ENCODE peak calls at places on chromosomes 3 and 15, in six cellular contexts. W is GM12878, F is HepG2, D is HCT116, J is K562, Z is H1. R is an unnamed sample.

GRCh38 chr15:68560501-68561113 is 18.2 kb upstream of the CORO2B start:
- DNase-seq in F (no peak), Z (peak; percentile 52), J (no peak), D (no peak), W (no peak), R (no peak)

GRCh38 chr3:22089284-22089683 is 338.3 kb upstream of the ZNF385D start:
- DNase-seq in F (peak; percentile 23), J (no peak), Z (no peak), W (peak; percentile 34), D (no peak), R (peak; percentile 2)

GRCh38 chr15:71080705-71081104 is 34.6 kb upstream of the THSD4 start:
- DNase-seq in D (no peak), Z (no peak), F (no peak), J (no peak), W (peak; percentile 3), R (no peak)

GRCh38 chr15:33789141-33789540 is 179.2 kb upstream of the CHRM5 start:
- DNase-seq in W (no peak), F (no peak), D (no peak), J (no peak), Z (no peak), R (no peak)

GRCh38 chr3:153000325-153000724 is 161.7 kb upstream of the RAP2B start:
- DNase-seq in Z (no peak), W (no peak), J (no peak), D (no peak), F (no peak), R (no peak)

GRCh38 chr3:129182390-129183180 is 1.1 kb downstream of the CNBP start:
- DNase-seq in W (no peak), F (no peak), J (no peak), D (no peak), Z (no peak), R (no peak)

GRCh38 chr15:44811347-44811746 is 75.0 kb downstream of the TRIM69 start:
- DNase-seq in D (peak; percentile 6), F (peak; percentile 24), W (no peak), J (no peak), Z (no peak), R (no peak)

GRCh38 chr3:115228266-115228665 is 81.2 kb upstream of the ZBTB20 start:
- DNase-seq in J (no peak), W (no peak), Z (no peak), D (no peak), F (no peak), R (no peak)

GRCh38 chr15:58292761-58293175 is 139.0 kb upstream of the LIPC start:
- DNase-seq in W (peak; percentile 13), J (no peak), Z (no peak), F (no peak), D (no peak), R (no peak)

GRCh38 chr15:99476413-99477222 is 89.2 kb upstream of the MEF2A start:
- DNase-seq in J (no peak), F (peak; percentile 73), D (no peak), W (no peak), Z (no peak), R (no peak)

GRCh38 chr3:101155828-101156227 is 162.6 kb upstream of the ABI3BP start:
- DNase-seq in F (no peak), J (no peak), W (no peak), Z (no peak), D (no peak), R (no peak)

GRCh38 chr3:64674591-64675076 is 13.2 kb downstream of the ADAMTS9 start:
- DNase-seq in J (no peak), Z (no peak), W (no peak), D (no peak), F (no peak), R (no peak)

GRCh38 chr15:95739161-95739560 is 591.3 kb upstream of the NR2F2 start:
- DNase-seq in F (no peak), Z (no peak), D (no peak), W (no peak), J (no peak), R (no peak)

GRCh38 chr3:151109401-151109800 is 23.9 kb downstream of the MED12L start:
- DNase-seq in Z (no peak), W (no peak), D (no peak), J (no peak), F (peak; percentile 6), R (no peak)

GRCh38 chr15:37873336-37873735 is 61.1 kb upstream of the TMCO5A start:
- DNase-seq in Z (no peak), W (no peak), F (no peak), D (no peak), J (no peak), R (no peak)

GRCh38 chr3:133926736-133927542 is 31.3 kb upstream of the RAB6B start:
- DNase-seq in Z (peak; percentile 69), W (no peak), D (no peak), J (peak; percentile 15), F (no peak), R (no peak)

GRCh38 chr3:50573566-50574279 is 4.4 kb downstream of the HEMK1 start:
- DNase-seq in J (peak; percentile 41), Z (no peak), D (no peak), W (no peak), F (no peak), R (no peak)

GRCh38 chr3:50572158-50572557 is 2.8 kb downstream of the HEMK1 start:
- DNase-seq in F (peak; percentile 66), J (peak; percentile 58), W (no peak), D (no peak), Z (peak; percentile 88), R (peak; percentile 44)

GRCh38 chr3:50575372-50575771 is 6.0 kb downstream of the HEMK1 start:
- DNase-seq in W (no peak), D (no peak), J (no peak), Z (no peak), F (no peak), R (no peak)

GRCh38 chr3:50572801-50573371 is 3.6 kb downstream of the HEMK1 start:
- DNase-seq in F (no peak), Z (no peak), D (no peak), J (no peak), W (no peak), R (no peak)

GRCh38 chr3:50574280-50574831 is 5.0 kb downstream of the HEMK1 start:
- DNase-seq in F (no peak), Z (no peak), D (no peak), J (no peak), W (no peak), R (no peak)
- H3K36me3 ChIP-seq in F (no peaks in the 10 kb centered on the region), Z (no peaks in the 10 kb centered on the region), D (peaks cover 3% of the 10 kb centered on the region), J (peaks cover 42% of the 10 kb centered on the region), W (no peaks in the 10 kb centered on the region), R (peaks cover 85% of the 10 kb centered on the region)

DNA sequence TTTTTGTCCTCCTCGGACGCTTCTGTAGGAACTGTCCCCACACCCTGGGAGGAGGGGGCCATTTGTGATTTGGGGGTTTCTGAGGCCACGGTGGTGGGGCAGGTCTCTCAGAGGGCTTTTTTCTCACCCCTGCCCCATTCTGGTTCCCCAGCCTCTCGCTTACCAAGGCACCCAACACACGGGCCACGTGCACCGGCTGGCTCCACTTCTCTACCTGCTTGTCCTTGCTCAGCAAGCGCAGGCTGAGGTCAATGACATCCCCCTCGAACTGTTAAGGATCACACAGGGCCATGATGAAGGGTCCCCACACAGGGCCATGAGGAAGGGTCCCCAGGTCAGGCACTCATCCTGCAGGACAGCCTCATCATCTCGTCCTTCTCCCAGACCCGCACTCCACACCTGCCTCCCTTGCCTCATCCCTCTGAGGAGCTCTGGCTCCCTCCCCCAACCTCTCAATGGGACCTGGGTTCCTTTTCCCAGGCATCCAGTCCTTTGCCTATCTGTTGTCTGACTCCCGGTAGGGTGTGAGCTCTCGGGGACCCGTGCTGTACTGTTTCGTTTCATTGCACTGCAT is 10.6 kb downstream of the EPB42 start:
- DNase-seq in D (no peak), J (no peak), Z (no peak), W (no peak), F (no peak), R (no peak)
- TF ChIP-seq ZNF274 in D (no peak), J (no peak), Z (no peak), W (no peak), F (no peak), R (no peak)

DNA sequence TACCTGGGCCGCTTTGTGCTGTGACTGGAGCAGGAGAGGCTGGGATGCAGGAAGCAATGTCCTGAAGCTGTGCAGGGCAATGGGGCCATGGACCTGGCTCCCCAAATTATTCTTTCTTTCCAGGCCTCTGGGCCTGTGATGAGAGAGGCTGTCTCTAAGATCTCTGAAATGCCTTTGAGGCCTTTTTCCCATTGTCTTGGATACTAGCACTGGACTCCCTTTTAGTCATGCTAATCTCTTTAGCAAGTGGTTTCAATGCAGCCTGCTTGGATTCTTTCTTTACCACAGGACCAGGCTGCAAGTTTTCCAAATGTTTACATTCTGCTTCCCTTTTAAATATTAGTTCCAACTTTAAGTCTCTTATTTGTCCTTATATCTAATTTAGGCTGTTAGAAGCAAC is 64.8 kb upstream of the SGO1 start:
- DNase-seq in F (no peak), Z (peak; percentile 44), D (no peak), W (no peak), J (no peak), R (peak; percentile 67)
- TF ChIP-seq YY1 in F (no peak), Z (no peak), D (no peak), W (no peak), J (no peak), R (no peak)

GRCh38 chr3:125011941-125012340 is 43.9 kb downstream of the HEG1 start:
- DNase-seq in J (no peak), W (no peak), D (no peak), Z (no peak), F (no peak), R (no peak)
- H3K36me3 ChIP-seq in J (no peaks in the 10 kb centered on the region), W (peaks cover 20% of the 10 kb centered on the region), D (no peaks in the 10 kb centered on the region), Z (no peaks in the 10 kb centered on the region), F (peaks cover 27% of the 10 kb centered on the region), R (peaks cover 99% of the 10 kb centered on the region)

GRCh38 chr3:124132813-124133212 is 140.9 kb upstream of the ROPN1 start:
- DNase-seq in J (no peak), Z (no peak), F (no peak), D (no peak), W (no peak), R (no peak)

GRCh38 chr3:124133366-124133940 is 141.5 kb upstream of the ROPN1 start:
- DNase-seq in F (no peak), W (no peak), D (no peak), J (no peak), Z (no peak), R (no peak)

GRCh38 chr3:124137264-124137663 is 145.3 kb upstream of the ROPN1 start:
- DNase-seq in D (no peak), J (no peak), Z (no peak), F (no peak), W (no peak), R (no peak)

GRCh38 chr3:124126446-124127017 is 134.6 kb upstream of the ROPN1 start:
- DNase-seq in F (no peak), Z (no peak), W (no peak), J (no peak), D (no peak), R (no peak)

GRCh38 chr3:124131158-124132115 is 139.5 kb upstream of the ROPN1 start:
- DNase-seq in J (no peak), W (no peak), D (no peak), Z (no peak), F (no peak), R (no peak)
- TF ChIP-seq ZNF274 in J (no peak), W (no peak), D (no peak), Z (no peak), F (no peak), R (no peak)

GRCh38 chr3:30368978-30369377 is 237.4 kb upstream of the TGFBR2 start:
- DNase-seq in D (no peak), W (no peak), F (no peak), J (no peak), Z (no peak), R (no peak)
- TF ChIP-seq YY1 in D (no peak), W (no peak), F (no peak), J (no peak), Z (no peak), R (no peak)

GRCh38 chr3:197858133-197858532 is 67.1 kb downstream of the LRCH3 start:
- DNase-seq in W (no peak), J (no peak), F (no peak), Z (no peak), D (no peak), R (no peak)
- H3K36me3 ChIP-seq in W (no peaks in the 10 kb centered on the region), J (peaks cover 43% of the 10 kb centered on the region), F (peaks cover 6% of the 10 kb centered on the region), Z (no peaks in the 10 kb centered on the region), D (no peaks in the 10 kb centered on the region), R (peaks cover 35% of the 10 kb centered on the region)

R was measured in NT2/D1.